ENCODE peak calls at places on chromosomes 11 and 22, in ten cellular contexts. V is endodermal cell; F is lower leg skin; S is nephron progenitor cell; R is fibroblast of lung; U is cardiac muscle cell; D is upper lobe of right lung; L is kidney; Z is glutamatergic neuron; A is CD4-positive, alpha-beta T cell. I is an unnamed sample.

GRCh38 chr11:114059278-114059983 is at the start of gene ZBTB16:
- DNase-seq in S (peak), A (peak), U (peak), Z (peak), L (peak), F (peak), R (no peak), V (peak), D (peak), I (no peak)

GRCh38 chr11:118304227-118304808 is at the start of gene CD3E:
- DNase-seq in L (no peak), Z (no peak), V (no peak), D (no peak), A (peak), U (no peak), R (no peak), S (no peak), F (no peak), I (no peak)

GRCh38 chr11:124812876-124813275 is 12.7 kb upstream of the MSANTD2 start:
- DNase-seq in U (no peak), D (no peak), A (no peak), Z (no peak), L (no peak), F (no peak), R (peak), V (no peak), S (no peak), I (no peak)

GRCh38 chr11:117128289-117128688 is 15.8 kb upstream of the PAFAH1B2 start:
- DNase-seq in L (no peak), D (no peak), A (no peak), V (no peak), F (no peak), S (no peak), Z (no peak), U (no peak), R (no peak), I (no peak)

GRCh38 chr11:123251656-123252344 is 56.8 kb upstream of the CLMP start:
- DNase-seq in R (no peak), L (peak), U (no peak), V (no peak), F (no peak), Z (no peak), D (no peak), A (no peak), S (no peak), I (no peak)

GRCh38 chr11:133930767-133931448 is 25.9 kb downstream of the IGSF9B start:
- DNase-seq in S (peak), U (peak), L (no peak), D (no peak), R (no peak), Z (no peak), V (peak), A (no peak), F (no peak), I (no peak)

GRCh38 chr11:33262016-33262638 is 4.9 kb downstream of the HIPK3 start:
- DNase-seq in R (peak), S (no peak), V (no peak), Z (no peak), L (no peak), F (no peak), D (no peak), U (peak), A (no peak), I (no peak)

GRCh38 chr22:43185860-43186261 is 1.1 kb downstream of the TTLL12 start:
- DNase-seq in S (peak), L (peak), R (peak), F (peak), V (peak), D (no peak), U (peak), Z (no peak), A (no peak), I (no peak)

GRCh38 chr11:64123102-64123434 is 42.8 kb downstream of the MACROD1 start:
- DNase-seq in V (no peak), Z (no peak), D (peak), F (no peak), S (no peak), R (peak), U (no peak), A (no peak), L (peak), I (no peak)

GRCh38 chr22:49951001-49951677 is 9.4 kb upstream of the PIM3 start:
- DNase-seq in U (no peak), S (no peak), V (peak), D (peak), Z (no peak), A (no peak), R (no peak), L (peak), F (peak), I (no peak)

GRCh38 chr11:118058311-118059230 is 18.3 kb upstream of the TMPRSS4 start:
- DNase-seq in R (no peak), A (no peak), D (peak), V (peak), U (no peak), F (no peak), S (no peak), Z (no peak), L (no peak), I (no peak)

GRCh38 chr11:85590848-85591483 is 36.2 kb downstream of the DLG2 start:
- DNase-seq in D (no peak), A (no peak), U (peak), V (no peak), L (no peak), R (peak), Z (no peak), S (no peak), F (no peak), I (peak)

GRCh38 chr11:67024966-67025365 is 2.0 kb downstream of the SYT12 start:
- DNase-seq in D (no peak), L (no peak), S (no peak), U (no peak), Z (no peak), F (no peak), V (no peak), A (no peak), R (peak), I (no peak)

GRCh38 chr11:45537617-45538016 is 127.8 kb downstream of the CHST1 start:
- DNase-seq in V (no peak), D (no peak), Z (no peak), L (no peak), A (no peak), F (no peak), U (no peak), R (no peak), S (no peak), I (no peak)

GRCh38 chr22:49659281-49659923 is 168.3 kb downstream of the BRD1 start:
- DNase-seq in D (peak), V (peak), U (no peak), S (no peak), L (peak), R (no peak), A (no peak), F (no peak), Z (no peak), I (no peak)

GRCh38 chr22:25388866-25389540 is 169.6 kb downstream of the CRYBB2 start:
- DNase-seq in D (no peak), S (no peak), F (no peak), Z (no peak), L (peak), A (no peak), U (no peak), R (no peak), V (no peak), I (no peak)

GRCh38 chr11:24592342-24592741 is 95.5 kb downstream of the LUZP2 start:
- DNase-seq in U (no peak), D (no peak), R (peak), F (no peak), Z (no peak), A (no peak), S (no peak), L (no peak), V (no peak), I (no peak)

GRCh38 chr11:120335928-120336640 is at the start of gene ARHGEF12:
- DNase-seq in A (peak), R (peak), L (peak), D (peak), Z (peak), S (peak), V (peak), U (peak), F (peak), I (peak)
- TF ChIP-seq CTCF in A (no peak), R (peak), L (peak), D (peak), Z (no peak), S (no peak), V (peak), U (peak), F (no peak), I (peak)

GRCh38 chr22:38221908-38222796 is 20.4 kb downstream of the MAFF start:
- DNase-seq in Z (no peak), S (no peak), F (no peak), L (no peak), R (no peak), A (no peak), D (no peak), U (no peak), V (peak), I (no peak)

GRCh38 chr22:38222797-38223119 is 21.0 kb downstream of the MAFF start:
- DNase-seq in S (no peak), A (no peak), U (no peak), L (no peak), R (no peak), V (no peak), F (no peak), Z (no peak), D (no peak), I (no peak)

GRCh38 chr22:38220653-38221386 is 19.0 kb downstream of the MAFF start:
- DNase-seq in D (no peak), U (no peak), A (no peak), F (no peak), V (no peak), Z (peak), L (no peak), R (no peak), S (no peak), I (no peak)

GRCh38 chr22:38221407-38221806 is 19.6 kb downstream of the MAFF start:
- DNase-seq in A (no peak), V (no peak), R (no peak), U (no peak), Z (no peak), F (no peak), S (no peak), L (no peak), D (no peak), I (no peak)

DNA sequence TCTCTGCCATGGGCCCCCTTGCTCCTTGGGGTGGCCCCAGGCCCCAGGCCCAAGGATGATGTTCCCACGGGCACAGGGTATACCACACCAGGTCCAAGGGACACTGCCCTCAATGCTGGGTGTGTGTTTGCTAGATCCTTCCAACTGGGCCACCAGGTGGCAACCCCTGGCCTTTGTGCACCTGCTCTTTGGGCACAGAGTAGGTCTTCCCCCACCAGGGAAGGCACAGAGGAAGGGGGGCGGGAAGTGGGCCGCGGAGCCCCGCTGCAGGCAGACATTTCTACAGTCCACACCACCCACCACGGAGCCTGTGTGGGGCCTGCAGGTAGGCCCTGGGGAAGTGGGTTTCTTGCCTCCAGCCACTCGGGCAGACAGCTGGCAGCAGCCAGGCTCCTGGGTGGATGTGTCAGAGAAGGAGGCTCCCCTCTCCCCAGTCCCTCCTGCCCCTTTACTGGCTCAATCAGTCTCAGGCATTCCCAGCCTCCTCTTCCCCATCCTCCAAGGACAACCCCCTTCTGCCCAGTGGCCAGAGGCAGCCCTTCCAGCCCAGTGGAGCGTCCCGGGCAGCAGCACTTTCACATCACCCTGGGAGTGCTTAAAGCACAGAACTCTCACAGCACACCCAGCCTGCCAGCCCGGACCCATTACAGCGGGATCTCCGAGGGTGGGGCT is 21.6 kb downstream of the MAFF start:
- DNase-seq in Z (no peak), L (no peak), S (no peak), R (no peak), A (no peak), D (no peak), V (no peak), F (no peak), U (no peak), I (no peak)
- TF ChIP-seq CTCF in Z (no peak), L (peak), S (no peak), R (no peak), A (no peak), D (no peak), V (peak), F (no peak), U (no peak), I (no peak)

DNA sequence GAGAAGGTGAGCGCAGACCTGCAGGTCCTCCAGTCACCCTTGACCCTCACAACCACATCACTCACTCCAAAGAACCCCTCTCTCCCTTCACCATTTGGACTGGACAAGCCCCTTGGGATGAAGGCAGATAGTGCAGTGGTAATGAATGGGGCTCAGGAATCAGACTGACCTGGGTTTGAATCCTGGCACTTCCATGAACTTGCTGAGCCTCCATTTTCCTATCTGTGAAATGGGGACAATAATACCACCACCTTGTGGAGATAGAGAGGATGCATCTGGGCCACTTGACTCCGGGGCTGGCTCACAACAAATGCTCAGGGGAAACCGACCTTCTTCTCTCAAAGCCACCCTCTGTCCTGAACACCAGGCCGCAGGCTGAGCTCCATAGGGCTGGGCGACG is 178.1 kb downstream of the ST3GAL4 start:
- DNase-seq in U (no peak), V (no peak), F (no peak), S (no peak), R (no peak), Z (no peak), D (no peak), A (no peak), L (no peak), I (no peak)
- TF ChIP-seq CTCF in U (no peak), V (no peak), F (no peak), S (no peak), R (no peak), Z (no peak), D (no peak), A (no peak), L (no peak), I (no peak)

GRCh38 chr11:128484172-128484571 is 103.2 kb downstream of the ETS1 start:
- DNase-seq in V (peak), D (no peak), F (no peak), A (no peak), S (no peak), Z (no peak), L (no peak), U (no peak), R (no peak), I (no peak)
- TF ChIP-seq CTCF in V (peak), D (no peak), F (no peak), A (no peak), S (no peak), Z (no peak), L (no peak), U (no peak), R (no peak), I (no peak)

GRCh38 chr11:69450064-69450856 is 31.2 kb upstream of the LINC01488 start:
- DNase-seq in A (no peak), D (no peak), F (no peak), L (peak), S (no peak), U (no peak), Z (no peak), R (no peak), V (no peak), I (no peak)

GRCh38 chr11:69448471-69449284 is 32.8 kb upstream of the LINC01488 start:
- DNase-seq in L (peak), F (no peak), S (no peak), R (no peak), U (no peak), D (no peak), V (no peak), A (no peak), Z (no peak), I (no peak)

GRCh38 chr11:69447786-69448185 is 33.7 kb upstream of the LINC01488 start:
- DNase-seq in D (no peak), F (no peak), L (peak), U (no peak), R (no peak), V (no peak), S (no peak), A (no peak), Z (no peak), I (no peak)

GRCh38 chr11:69450857-69451220 is 30.6 kb upstream of the LINC01488 start:
- DNase-seq in A (no peak), L (peak), V (no peak), U (no peak), R (no peak), F (no peak), Z (no peak), S (no peak), D (no peak), I (no peak)

DNA sequence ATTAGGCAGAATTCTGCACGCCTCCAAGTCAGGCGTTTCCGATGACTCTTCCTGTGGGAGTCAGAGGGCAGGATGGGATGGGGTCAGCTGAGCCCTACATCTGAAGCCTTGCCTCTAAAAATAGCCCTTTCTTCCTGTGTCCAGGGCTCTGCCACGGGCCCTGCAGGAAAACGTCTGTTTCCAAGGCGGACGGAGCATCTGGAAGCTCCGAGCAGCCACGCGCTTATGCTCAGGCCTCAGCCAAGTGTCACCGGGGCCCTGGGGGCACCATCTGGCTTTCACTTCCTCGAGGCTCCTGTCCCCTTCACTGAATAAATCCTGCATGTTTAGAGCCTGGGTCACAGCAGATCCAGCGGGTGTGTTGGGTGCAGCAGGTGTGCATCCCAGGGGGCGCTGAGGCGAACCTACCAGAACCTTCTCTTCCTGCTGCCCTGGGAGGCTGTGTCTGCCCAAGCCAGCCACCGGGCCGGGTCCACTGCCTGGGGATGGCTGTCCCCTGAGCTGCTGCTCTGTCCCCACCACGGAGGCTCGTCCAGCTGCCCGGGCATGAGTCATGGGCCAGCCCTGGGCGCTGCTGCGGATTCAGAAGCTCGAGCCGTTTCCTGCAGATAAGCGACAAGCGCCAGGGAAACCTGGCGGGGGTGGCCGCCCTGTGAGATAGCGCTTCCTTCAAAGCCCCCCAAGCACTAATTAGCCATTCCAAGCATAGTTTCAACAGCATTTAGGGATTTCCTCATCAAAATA is 32.0 kb upstream of the LINC01488 start:
- DNase-seq in Z (peak), V (no peak), U (peak), L (peak), A (no peak), R (peak), D (no peak), S (no peak), F (no peak), I (no peak)
- TF ChIP-seq CTCF in Z (no peak), V (no peak), U (no peak), L (no peak), A (no peak), R (no peak), D (no peak), S (no peak), F (no peak), I (no peak)

GRCh38 chr11:70376621-70377020 is 21.7 kb upstream of the CTTN start:
- DNase-seq in D (no peak), Z (no peak), V (no peak), R (no peak), A (no peak), L (no peak), F (no peak), S (no peak), U (no peak), I (no peak)

GRCh38 chr11:70377645-70378044 is 20.7 kb upstream of the CTTN start:
- DNase-seq in L (no peak), S (no peak), U (no peak), F (no peak), Z (no peak), V (no peak), D (no peak), R (no peak), A (no peak), I (no peak)

GRCh38 chr11:70381350-70381749 is 17.0 kb upstream of the CTTN start:
- DNase-seq in S (no peak), Z (no peak), A (no peak), L (no peak), R (no peak), V (no peak), D (peak), F (no peak), U (no peak), I (no peak)

GRCh38 chr11:70381872-70382842 is 16.2 kb upstream of the CTTN start:
- DNase-seq in S (no peak), A (no peak), Z (no peak), V (peak), L (no peak), R (peak), D (no peak), U (no peak), F (no peak), I (peak)

GRCh38 chr11:70378506-70379134 is 19.7 kb upstream of the CTTN start:
- DNase-seq in S (no peak), Z (no peak), L (no peak), D (peak), U (no peak), R (no peak), F (no peak), V (no peak), A (no peak), I (no peak)
- TF ChIP-seq CTCF in S (no peak), Z (no peak), L (no peak), D (no peak), U (no peak), R (peak), F (no peak), V (peak), A (no peak), I (no peak)

GRCh38 chr11:58286249-58286648 is 18.2 kb upstream of the OR10W1 start:
- DNase-seq in V (peak), A (no peak), Z (no peak), R (peak), D (no peak), F (no peak), S (no peak), L (no peak), U (peak), I (no peak)

GRCh38 chr11:58289266-58289665 is 21.2 kb upstream of the OR10W1 start:
- DNase-seq in V (no peak), D (no peak), R (peak), U (no peak), S (no peak), L (no peak), Z (no peak), F (no peak), A (no peak), I (no peak)

DNA sequence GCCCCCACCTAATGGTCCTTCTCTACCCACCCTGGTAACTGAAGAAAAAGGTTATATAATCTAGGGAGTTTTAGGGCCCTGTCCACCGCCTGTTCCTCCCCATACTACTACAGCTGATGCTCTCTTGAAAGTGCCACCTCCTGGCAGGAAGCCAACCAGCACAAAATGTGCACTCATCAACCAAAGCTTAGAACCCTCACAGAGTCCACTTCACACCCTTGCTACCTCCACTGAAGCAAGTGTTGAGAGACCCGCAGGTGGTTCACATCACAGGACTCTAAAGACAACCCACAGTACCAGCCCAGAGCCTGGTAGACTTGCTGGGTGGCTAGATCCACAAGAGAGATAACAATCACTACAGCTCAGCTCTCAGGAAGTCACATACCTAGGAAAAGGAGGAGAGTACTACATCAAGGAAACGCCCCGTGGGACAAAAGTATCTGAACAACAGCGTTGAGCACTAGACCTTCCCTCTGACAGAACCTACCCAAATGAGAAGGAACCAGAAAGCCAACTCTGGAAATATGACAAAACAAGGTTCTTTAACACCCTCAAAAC is 17.5 kb upstream of the OR10W1 start:
- DNase-seq in U (no peak), R (no peak), A (no peak), L (no peak), F (no peak), S (no peak), Z (no peak), V (peak), D (no peak), I (no peak)
- TF ChIP-seq CTCF in U (no peak), R (no peak), A (no peak), L (no peak), F (no peak), S (no peak), Z (no peak), V (peak), D (no peak), I (no peak)